ENCODE peak calls at places on chromosomes 11 and 22, in nine cellular contexts. M is BE2C; C is testis; U is bronchial epithelial cell; J is right lobe of liver; P is GM23248; S is CD8-positive, alpha-beta memory T cell; T is colonic mucosa; O is heart left ventricle. N is an unnamed sample.

GRCh38 chr11:124077266-124077665 is 36.1 kb upstream of the OR10G7 start:
- DNase-seq in M (no peak), C (no peak), U (no peak), J (no peak), P (no peak), S (no peak), T (no peak), O (no peak), N (no peak)

GRCh38 chr11:106278391-106278790 is 200.9 kb downstream of the AASDHPPT start:
- DNase-seq in M (no peak), C (no peak), U (no peak), J (no peak), P (peak; percentile 59), S (no peak), T (no peak), O (no peak), N (no peak)

GRCh38 chr22:37259540-37260029 is 15.5 kb upstream of the RAC2 start:
- DNase-seq in M (peak; percentile 38), C (peak; percentile 57), U (peak; percentile 40), J (no peak), P (peak; percentile 77), S (no peak), T (no peak), O (no peak), N (no peak)

GRCh38 chr11:131295986-131296385 is 74.4 kb upstream of the NTM start:
- DNase-seq in M (no peak), C (no peak), U (no peak), J (no peak), P (no peak), S (no peak), T (no peak), O (no peak), N (no peak)

GRCh38 chr11:46560300-46561025 is 33.4 kb downstream of the AMBRA1 start:
- DNase-seq in M (no peak), C (no peak), U (no peak), J (no peak), P (peak; percentile 63), S (no peak), T (peak; percentile 53), O (no peak), N (no peak)

GRCh38 chr11:27228232-27228631 is 134.8 kb downstream of the CCDC34 start:
- DNase-seq in M (no peak), C (no peak), U (peak; percentile 96), J (no peak), P (no peak), S (no peak), T (no peak), O (no peak), N (no peak)

GRCh38 chr11:528166-528814 is 7.1 kb downstream of the HRAS start:
- DNase-seq in M (no peak), C (no peak), U (no peak), J (no peak), P (no peak), S (no peak), T (no peak), O (no peak), N (no peak)

GRCh38 chr11:75896843-75897419 is 81.9 kb downstream of the UVRAG start:
- DNase-seq in M (no peak), C (no peak), U (peak; percentile 47), J (no peak), P (peak; percentile 68), S (no peak), T (no peak), O (no peak), N (no peak)

GRCh38 chr11:31355131-31355530 is 14.4 kb downstream of the DCDC1 start:
- DNase-seq in M (no peak), C (no peak), U (peak; percentile 70), J (no peak), P (peak; percentile 36), S (no peak), T (no peak), O (no peak), N (no peak)

DNA sequence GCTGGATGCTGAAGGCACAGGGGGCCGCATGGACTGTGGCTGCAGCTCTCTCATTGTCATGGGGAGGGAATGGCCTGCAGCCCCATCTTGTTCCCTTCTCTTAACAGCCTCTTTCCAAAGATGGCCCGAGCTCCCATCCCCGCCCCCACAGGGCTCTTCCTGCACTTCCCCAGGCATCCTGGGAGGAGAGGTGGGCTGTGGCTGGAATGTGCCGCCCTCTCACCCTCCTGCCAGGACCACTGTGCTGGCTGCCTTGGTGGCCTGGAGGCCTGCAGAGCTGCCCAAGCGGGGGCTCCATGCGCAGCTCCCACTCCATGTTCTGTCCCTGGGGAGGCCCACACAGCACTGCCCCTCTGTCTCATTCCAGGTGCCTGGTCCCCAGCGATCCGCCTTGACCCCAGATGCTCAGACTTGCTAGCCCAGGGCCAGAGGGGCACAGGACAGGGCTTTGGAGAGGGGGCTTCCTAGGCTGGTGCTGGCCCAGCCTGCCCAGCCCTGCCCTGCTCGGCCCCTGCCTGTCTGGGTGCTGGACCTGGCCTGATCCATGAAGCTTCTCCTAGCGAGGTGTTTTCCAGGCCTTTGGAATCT is 56.6 kb downstream of the RTN4R start:
- DNase-seq in M (no peak), C (no peak), U (no peak), J (no peak), P (no peak), S (no peak), T (no peak), O (no peak), N (no peak)
- H3K4me3 ChIP-seq in M (peak overlapping the region; percentile 49), C (no peak overlapping the region), U (peak overlapping the region; percentile 9), J (peak overlapping the region; percentile 8), P (no peak overlapping the region), S (no peak overlapping the region), T (no peak overlapping the region), O (no peak overlapping the region), N (no peak overlapping the region)

GRCh38 chr22:40417041-40417440 is 46.6 kb downstream of the SGSM3 start:
- DNase-seq in M (no peak), C (no peak), U (no peak), J (no peak), P (no peak), S (no peak), T (no peak), O (no peak), N (no peak)

GRCh38 chr22:40416267-40416570 is 45.8 kb downstream of the SGSM3 start:
- DNase-seq in M (no peak), C (no peak), U (no peak), J (no peak), P (no peak), S (no peak), T (no peak), O (no peak), N (no peak)

GRCh38 chr22:40416636-40417035 is 46.2 kb downstream of the SGSM3 start:
- DNase-seq in M (no peak), C (no peak), U (no peak), J (no peak), P (no peak), S (no peak), T (no peak), O (no peak), N (no peak)

GRCh38 chr22:40418366-40419201 is 48.2 kb downstream of the SGSM3 start:
- DNase-seq in M (peak; percentile 96), C (no peak), U (no peak), J (no peak), P (no peak), S (no peak), T (no peak), O (no peak), N (peak; percentile 89)

GRCh38 chr22:40417881-40418280 is 47.5 kb downstream of the SGSM3 start:
- DNase-seq in M (no peak), C (no peak), U (no peak), J (no peak), P (no peak), S (no peak), T (no peak), O (no peak), N (no peak)
- H3K36me3 ChIP-seq in M (peaks cover 38% of the 10 kb centered on the region), C (no peaks in the 10 kb centered on the region), U (peaks cover 55% of the 10 kb centered on the region), J (peaks cover 9% of the 10 kb centered on the region), P (peaks cover 7% of the 10 kb centered on the region), S (peaks cover 43% of the 10 kb centered on the region), T (peaks cover 10% of the 10 kb centered on the region), O (peaks cover 67% of the 10 kb centered on the region), N (peaks cover 6% of the 10 kb centered on the region)

GRCh38 chr22:27796118-27796517 is 5.4 kb downstream of the MN1 start:
- DNase-seq in M (no peak), C (no peak), U (no peak), J (no peak), P (peak; percentile 56), S (no peak), T (no peak), O (peak; percentile 7), N (peak; percentile 10)
- H3K4me3 ChIP-seq in M (no peak overlapping the region), C (no peak overlapping the region), U (no peak overlapping the region), J (no peak overlapping the region), P (peak overlapping the region; percentile 63), S (no peak overlapping the region), T (no peak overlapping the region), O (peak overlapping the region; percentile 95), N (no peak overlapping the region)

GRCh38 chr11:64903291-64903833 is 13.6 kb downstream of the ATG2A start:
- DNase-seq in M (no peak), C (no peak), U (no peak), J (no peak), P (no peak), S (no peak), T (no peak), O (no peak), N (no peak)

GRCh38 chr11:64909653-64910343 is 7.2 kb downstream of the ATG2A start:
- DNase-seq in M (no peak), C (no peak), U (no peak), J (no peak), P (no peak), S (no peak), T (no peak), O (peak; percentile 52), N (peak; percentile 61)

GRCh38 chr11:64908766-64909165 is 8.2 kb downstream of the ATG2A start:
- DNase-seq in M (no peak), C (no peak), U (no peak), J (no peak), P (no peak), S (no peak), T (no peak), O (no peak), N (peak; percentile 66)

GRCh38 chr11:64905516-64906313 is 11.3 kb downstream of the ATG2A start:
- DNase-seq in M (no peak), C (no peak), U (no peak), J (peak; percentile 47), P (no peak), S (no peak), T (no peak), O (peak; percentile 55), N (no peak)

GRCh38 chr11:64906314-64906635 is 10.7 kb downstream of the ATG2A start:
- DNase-seq in M (no peak), C (no peak), U (no peak), J (peak; percentile 48), P (no peak), S (no peak), T (no peak), O (peak; percentile 54), N (no peak)
- H3K36me3 ChIP-seq in M (no peaks in the 10 kb centered on the region), C (peaks cover 3% of the 10 kb centered on the region), U (peaks cover 33% of the 10 kb centered on the region), J (peaks cover 12% of the 10 kb centered on the region), P (no peaks in the 10 kb centered on the region), S (peaks cover 14% of the 10 kb centered on the region), T (peaks cover 9% of the 10 kb centered on the region), O (peaks cover 99% of the 10 kb centered on the region), N (peaks cover 47% of the 10 kb centered on the region)

N was measured in kidney.